ENCODE peak calls at places on chromosomes 2 and 18, in ten cellular contexts. B is GM06990; R is fibroblast of lung; Q is CD8-positive, alpha-beta T cell; H is cardiac fibroblast; F is WTC11; S is epithelial cell of esophagus; Y is fibroblast of pulmonary artery; V is thoracic aorta; U is kidney epithelial cell. I is an unnamed sample.
A peak's percentile ranks its signal among the peaks of the same experiment; 100 is the strongest.

GRCh38 chr2:173997779-173998178 is 32.6 kb upstream of the SP3 start:
- DNase-seq in B (no peak), R (peak; percentile 29), Q (no peak), H (no peak), F (no peak), S (no peak), Y (peak; percentile 61), V (no peak), U (no peak), I (no peak)

GRCh38 chr2:160352492-160352891 is 141.1 kb downstream of the RBMS1 start:
- DNase-seq in B (no peak), R (peak; percentile 79), Q (no peak), H (peak; percentile 72), F (no peak), S (peak; percentile 99), Y (peak; percentile 74), V (no peak), U (no peak), I (no peak)

GRCh38 chr18:36594621-36595020 is 234.2 kb downstream of the TPGS2 start:
- DNase-seq in B (no peak), R (no peak), Q (no peak), H (no peak), F (no peak), S (no peak), Y (no peak), V (no peak), U (no peak), I (no peak)

GRCh38 chr2:4516362-4516761 is 813.0 kb downstream of the DCDC2C start:
- DNase-seq in B (no peak), R (no peak), Q (no peak), H (no peak), F (no peak), S (no peak), Y (no peak), V (no peak), U (no peak), I (no peak)

GRCh38 chr2:172701250-172701649 is 34.4 kb upstream of the RAPGEF4 start:
- DNase-seq in B (no peak), R (peak; percentile 89), Q (no peak), H (peak; percentile 89), F (no peak), S (peak; percentile 95), Y (peak; percentile 43), V (no peak), U (peak; percentile 25), I (no peak)

GRCh38 chr18:74861154-74861553 is 263.5 kb downstream of the ZNF407 start:
- DNase-seq in B (no peak), R (peak; percentile 40), Q (no peak), H (peak; percentile 11), F (no peak), S (no peak), Y (peak; percentile 36), V (no peak), U (no peak), I (no peak)

GRCh38 chr2:112776113-112776512 is 8.2 kb downstream of the IL1A start:
- DNase-seq in B (no peak), R (no peak), Q (no peak), H (no peak), F (no peak), S (no peak), Y (no peak), V (no peak), U (no peak), I (no peak)

GRCh38 chr2:1632006-1632348 is 112.3 kb downstream of the PXDN start:
- DNase-seq in B (no peak), R (peak; percentile 88), Q (no peak), H (peak; percentile 66), F (no peak), S (peak; percentile 84), Y (peak; percentile 29), V (no peak), U (no peak), I (no peak)

GRCh38 chr2:70730730-70731129 is 37.3 kb downstream of the ADD2 start:
- DNase-seq in B (no peak), R (no peak), Q (no peak), H (no peak), F (no peak), S (peak; percentile 63), Y (no peak), V (no peak), U (no peak), I (no peak)

GRCh38 chr2:240186191-240186725 is 45.8 kb upstream of the OTOS start:
- DNase-seq in B (no peak), R (no peak), Q (no peak), H (no peak), F (no peak), S (no peak), Y (no peak), V (no peak), U (no peak), I (no peak)

GRCh38 chr2:166765141-166765540 is 123.1 kb upstream of the XIRP2 start:
- DNase-seq in B (no peak), R (peak; percentile 11), Q (no peak), H (no peak), F (peak; percentile 24), S (peak; percentile 46), Y (no peak), V (no peak), U (no peak), I (no peak)

GRCh38 chr2:151881342-151881741 is 53.1 kb upstream of the ARL5A start:
- DNase-seq in B (no peak), R (no peak), Q (no peak), H (no peak), F (no peak), S (no peak), Y (no peak), V (no peak), U (no peak), I (no peak)

GRCh38 chr18:66874812-66875474 is 271.1 kb upstream of the CDH19 start:
- DNase-seq in B (no peak), R (no peak), Q (no peak), H (no peak), F (no peak), S (peak; percentile 39), Y (no peak), V (no peak), U (no peak), I (no peak)

GRCh38 chr2:189569295-189569925 is 11.2 kb downstream of the SLC40A1 start:
- DNase-seq in B (no peak), R (peak; percentile 41), Q (no peak), H (peak; percentile 26), F (no peak), S (no peak), Y (peak; percentile 48), V (no peak), U (no peak), I (no peak)
- TF ChIP-seq CTCF in B (no peak), R (peak; percentile 21), Q (no peak), H (no peak), F (no peak), S (no peak), Y (peak; percentile 27), V (no peak), U (no peak), I (no peak)

GRCh38 chr2:8678731-8679566 is 2.9 kb upstream of the ID2 start:
- DNase-seq in B (peak; percentile 93), R (peak; percentile 95), Q (peak; percentile 70), H (peak; percentile 87), F (peak; percentile 93), S (peak; percentile 92), Y (peak; percentile 96), V (peak; percentile 75), U (peak; percentile 54), I (peak; percentile 93)
- TF ChIP-seq CTCF in B (no peak), R (no peak), Q (no peak), H (no peak), F (no peak), S (no peak), Y (no peak), V (no peak), U (peak; percentile 9), I (no peak)

DNA sequence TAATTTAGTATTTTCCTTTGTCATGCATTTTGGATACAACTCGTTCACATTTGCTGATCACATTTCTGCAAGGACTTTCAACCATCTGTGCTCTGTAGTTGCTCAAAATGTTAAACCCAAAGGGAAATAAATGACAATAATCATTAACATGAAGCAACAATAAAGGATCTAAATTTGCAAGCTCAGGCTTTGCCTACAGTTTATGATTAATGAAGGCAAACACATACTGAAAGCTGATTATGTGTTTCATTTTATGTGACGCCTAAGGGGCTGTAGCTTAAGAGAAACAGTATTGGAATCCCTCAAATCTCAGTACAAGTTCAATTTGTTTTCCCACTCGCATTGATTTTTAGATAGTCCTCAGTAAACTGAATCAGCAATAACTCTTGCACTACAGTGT is 160.3 kb upstream of the FSIP2 start:
- DNase-seq in B (no peak), R (no peak), Q (no peak), H (no peak), F (no peak), S (no peak), Y (no peak), V (no peak), U (no peak), I (no peak)
- TF ChIP-seq CTCF in B (no peak), R (no peak), Q (no peak), H (no peak), F (no peak), S (no peak), Y (no peak), V (no peak), U (no peak), I (no peak)

GRCh38 chr18:8052237-8052701 is 485.2 kb downstream of the PTPRM start:
- DNase-seq in B (no peak), R (peak; percentile 20), Q (no peak), H (peak; percentile 67), F (no peak), S (peak; percentile 37), Y (peak; percentile 57), V (no peak), U (no peak), I (no peak)
- TF ChIP-seq CTCF in B (peak; percentile 12), R (no peak), Q (no peak), H (no peak), F (no peak), S (peak; percentile 27), Y (no peak), V (no peak), U (no peak), I (no peak)

GRCh38 chr2:3312576-3313345 is 64.9 kb downstream of the EIPR1 start:
- DNase-seq in B (no peak), R (no peak), Q (no peak), H (no peak), F (no peak), S (no peak), Y (no peak), V (no peak), U (no peak), I (no peak)
- TF ChIP-seq CTCF in B (no peak), R (no peak), Q (no peak), H (no peak), F (no peak), S (no peak), Y (no peak), V (no peak), U (no peak), I (no peak)

DNA sequence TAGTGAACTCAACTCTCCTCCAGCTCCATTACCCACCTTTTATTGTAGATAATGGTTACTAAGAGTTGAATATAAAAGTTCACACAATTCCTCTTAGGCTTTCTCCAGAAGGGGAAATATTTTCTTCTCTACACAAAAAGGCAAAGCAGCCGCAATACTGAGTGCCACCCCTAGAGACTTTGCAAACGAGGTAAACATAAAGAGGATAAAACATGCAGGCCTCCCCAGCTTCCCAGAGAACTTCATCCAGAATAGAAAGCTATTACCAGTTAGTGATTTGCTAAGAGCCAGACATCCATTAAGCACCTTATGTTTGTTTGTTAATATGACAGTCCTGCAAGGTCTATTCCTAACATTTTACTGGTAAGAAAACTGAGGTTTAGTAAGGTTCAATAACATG is 17.4 kb downstream of the ZNF521 start:
- DNase-seq in B (no peak), R (no peak), Q (no peak), H (no peak), F (no peak), S (no peak), Y (no peak), V (no peak), U (no peak), I (no peak)
- TF ChIP-seq CTCF in B (no peak), R (peak; percentile 5), Q (no peak), H (no peak), F (no peak), S (no peak), Y (peak; percentile 15), V (peak; percentile 21), U (no peak), I (no peak)

I was measured in GM10248.